ENCODE peak calls at places on chromosomes 12 and 14, in five cellular contexts. One of them, this sample, is unnamed.
A peak's percentile ranks its signal among the peaks of the same experiment; 100 is the strongest.

GRCh38 chr12:54937929-54938328 is 46.6 kb downstream of the TESPA1 start:
- DNase-seq in activated naive CD8-positive, alpha-beta T cell treated with anti-CD3 and anti-CD28 coated beads, Interleukin-2, amount 50 U/mL, for 24 hours: no peak
- DNase-seq in esophagus muscularis mucosa: no peak
- DNase-seq in HTR-8/SVneo: no peak
- DNase-seq in HAP-1: no peak
- DNase-seq in this sample: no peak

GRCh38 chr12:67751376-67751928 is 102.9 kb downstream of the DYRK2 start:
- DNase-seq in activated naive CD8-positive, alpha-beta T cell treated with anti-CD3 and anti-CD28 coated beads, Interleukin-2, amount 50 U/mL, for 24 hours: no peak
- DNase-seq in esophagus muscularis mucosa: peak; percentile 34
- DNase-seq in HTR-8/SVneo: no peak
- DNase-seq in HAP-1: no peak
- DNase-seq in this sample: peak; percentile 26

GRCh38 chr12:119990382-119990874 is 1.4 kb downstream of the BICDL1 start:
- DNase-seq in activated naive CD8-positive, alpha-beta T cell treated with anti-CD3 and anti-CD28 coated beads, Interleukin-2, amount 50 U/mL, for 24 hours: no peak
- DNase-seq in esophagus muscularis mucosa: no peak
- DNase-seq in HTR-8/SVneo: no peak
- DNase-seq in HAP-1: no peak
- DNase-seq in this sample: no peak

GRCh38 chr14:64758711-64759554 is 54.7 kb downstream of the PLEKHG3 start:
- DNase-seq in activated naive CD8-positive, alpha-beta T cell treated with anti-CD3 and anti-CD28 coated beads, Interleukin-2, amount 50 U/mL, for 24 hours: no peak
- DNase-seq in esophagus muscularis mucosa: no peak
- DNase-seq in HTR-8/SVneo: peak; percentile 99
- DNase-seq in HAP-1: no peak
- DNase-seq in this sample: peak; percentile 89

GRCh38 chr14:105083926-105084685 is 18.9 kb upstream of the GPR132 start:
- DNase-seq in activated naive CD8-positive, alpha-beta T cell treated with anti-CD3 and anti-CD28 coated beads, Interleukin-2, amount 50 U/mL, for 24 hours: no peak
- DNase-seq in esophagus muscularis mucosa: no peak
- DNase-seq in HTR-8/SVneo: no peak
- DNase-seq in HAP-1: no peak
- DNase-seq in this sample: no peak

GRCh38 chr12:130715996-130716917 is at the start of gene RIMBP2:
- DNase-seq in activated naive CD8-positive, alpha-beta T cell treated with anti-CD3 and anti-CD28 coated beads, Interleukin-2, amount 50 U/mL, for 24 hours: no peak
- DNase-seq in esophagus muscularis mucosa: no peak
- DNase-seq in HTR-8/SVneo: peak; percentile 17
- DNase-seq in HAP-1: peak; percentile 40
- DNase-seq in this sample: peak; percentile 0

GRCh38 chr14:53608369-53608768 is 348.3 kb downstream of the BMP4 start:
- DNase-seq in activated naive CD8-positive, alpha-beta T cell treated with anti-CD3 and anti-CD28 coated beads, Interleukin-2, amount 50 U/mL, for 24 hours: no peak
- DNase-seq in esophagus muscularis mucosa: no peak
- DNase-seq in HTR-8/SVneo: no peak
- DNase-seq in HAP-1: no peak
- DNase-seq in this sample: no peak

GRCh38 chr14:23864252-23864651 is 89.3 kb upstream of the DHRS4 start:
- DNase-seq in activated naive CD8-positive, alpha-beta T cell treated with anti-CD3 and anti-CD28 coated beads, Interleukin-2, amount 50 U/mL, for 24 hours: no peak
- DNase-seq in esophagus muscularis mucosa: no peak
- DNase-seq in HTR-8/SVneo: no peak
- DNase-seq in HAP-1: no peak
- DNase-seq in this sample: no peak

GRCh38 chr14:31770271-31770670 is 209.1 kb downstream of the NUBPL start:
- DNase-seq in activated naive CD8-positive, alpha-beta T cell treated with anti-CD3 and anti-CD28 coated beads, Interleukin-2, amount 50 U/mL, for 24 hours: no peak
- DNase-seq in esophagus muscularis mucosa: no peak
- DNase-seq in HTR-8/SVneo: no peak
- DNase-seq in HAP-1: no peak
- DNase-seq in this sample: peak; percentile 11

GRCh38 chr14:25178255-25178654 is 128.3 kb upstream of the STXBP6 start:
- DNase-seq in activated naive CD8-positive, alpha-beta T cell treated with anti-CD3 and anti-CD28 coated beads, Interleukin-2, amount 50 U/mL, for 24 hours: no peak
- DNase-seq in esophagus muscularis mucosa: no peak
- DNase-seq in HTR-8/SVneo: no peak
- DNase-seq in HAP-1: no peak
- DNase-seq in this sample: no peak

GRCh38 chr12:113461666-113462065 is 10.0 kb downstream of the LHX5 start:
- DNase-seq in activated naive CD8-positive, alpha-beta T cell treated with anti-CD3 and anti-CD28 coated beads, Interleukin-2, amount 50 U/mL, for 24 hours: no peak
- DNase-seq in esophagus muscularis mucosa: no peak
- DNase-seq in HTR-8/SVneo: peak; percentile 57
- DNase-seq in HAP-1: peak; percentile 40
- DNase-seq in this sample: peak; percentile 25

GRCh38 chr14:80974338-80975078 is 19.1 kb downstream of the TSHR start:
- DNase-seq in activated naive CD8-positive, alpha-beta T cell treated with anti-CD3 and anti-CD28 coated beads, Interleukin-2, amount 50 U/mL, for 24 hours: no peak
- DNase-seq in esophagus muscularis mucosa: no peak
- DNase-seq in HTR-8/SVneo: no peak
- DNase-seq in HAP-1: no peak
- DNase-seq in this sample: no peak

GRCh38 chr12:105257321-105257728 is 21.4 kb upstream of the APPL2 start:
- DNase-seq in activated naive CD8-positive, alpha-beta T cell treated with anti-CD3 and anti-CD28 coated beads, Interleukin-2, amount 50 U/mL, for 24 hours: no peak
- DNase-seq in esophagus muscularis mucosa: no peak
- DNase-seq in HTR-8/SVneo: peak; percentile 63
- DNase-seq in HAP-1: no peak
- DNase-seq in this sample: peak; percentile 88

GRCh38 chr12:48996794-48997718 is 2.1 kb downstream of the DDN start:
- DNase-seq in activated naive CD8-positive, alpha-beta T cell treated with anti-CD3 and anti-CD28 coated beads, Interleukin-2, amount 50 U/mL, for 24 hours: peak; percentile 76
- DNase-seq in esophagus muscularis mucosa: peak; percentile 93
- DNase-seq in HTR-8/SVneo: no peak
- DNase-seq in HAP-1: peak; percentile 87
- DNase-seq in this sample: peak; percentile 83

GRCh38 chr14:100906420-100906819 is 2.9 kb upstream of the RTL1 start:
- DNase-seq in activated naive CD8-positive, alpha-beta T cell treated with anti-CD3 and anti-CD28 coated beads, Interleukin-2, amount 50 U/mL, for 24 hours: no peak
- DNase-seq in esophagus muscularis mucosa: no peak
- DNase-seq in HTR-8/SVneo: no peak
- DNase-seq in HAP-1: no peak
- DNase-seq in this sample: no peak

GRCh38 chr12:68358532-68359485 is 26.6 kb upstream of the MDM1 start:
- DNase-seq in activated naive CD8-positive, alpha-beta T cell treated with anti-CD3 and anti-CD28 coated beads, Interleukin-2, amount 50 U/mL, for 24 hours: peak; percentile 55
- DNase-seq in esophagus muscularis mucosa: no peak
- DNase-seq in HTR-8/SVneo: peak; percentile 64
- DNase-seq in HAP-1: peak; percentile 62
- DNase-seq in this sample: peak; percentile 77

GRCh38 chr12:101863971-101864370 is 13.4 kb upstream of the DRAM1 start:
- DNase-seq in activated naive CD8-positive, alpha-beta T cell treated with anti-CD3 and anti-CD28 coated beads, Interleukin-2, amount 50 U/mL, for 24 hours: no peak
- DNase-seq in esophagus muscularis mucosa: no peak
- DNase-seq in HTR-8/SVneo: no peak
- DNase-seq in HAP-1: no peak
- DNase-seq in this sample: no peak

GRCh38 chr12:12267801-12268200 is 957 bp upstream of the LRP6 start:
- DNase-seq in activated naive CD8-positive, alpha-beta T cell treated with anti-CD3 and anti-CD28 coated beads, Interleukin-2, amount 50 U/mL, for 24 hours: no peak
- DNase-seq in esophagus muscularis mucosa: no peak
- DNase-seq in HTR-8/SVneo: no peak
- DNase-seq in HAP-1: peak; percentile 57
- DNase-seq in this sample: no peak

GRCh38 chr14:33569844-33570716 is 380.8 kb downstream of the EGLN3 start:
- DNase-seq in activated naive CD8-positive, alpha-beta T cell treated with anti-CD3 and anti-CD28 coated beads, Interleukin-2, amount 50 U/mL, for 24 hours: no peak
- DNase-seq in esophagus muscularis mucosa: no peak
- DNase-seq in HTR-8/SVneo: no peak
- DNase-seq in HAP-1: peak; percentile 8
- DNase-seq in this sample: peak; percentile 59

GRCh38 chr12:6821271-6821673 is 349 bp upstream of the GPR162 start:
- DNase-seq in activated naive CD8-positive, alpha-beta T cell treated with anti-CD3 and anti-CD28 coated beads, Interleukin-2, amount 50 U/mL, for 24 hours: peak; percentile 22
- DNase-seq in esophagus muscularis mucosa: peak; percentile 96
- DNase-seq in HTR-8/SVneo: peak; percentile 84
- DNase-seq in HAP-1: peak; percentile 79
- DNase-seq in this sample: peak; percentile 90